ENCODE peak calls at places on chromosomes 5 and 9, in six cellular contexts. H is non-pigmented ciliary epithelial cell, D is SW480, U is cardiac muscle cell, C is tibial artery, B is GM19239. K is an unnamed sample.

GRCh38 chr5:95984287-95984938 is 22.8 kb upstream of the ELL2 start:
- DNase-seq in C (no peak), U (peak), H (no peak), B (no peak), D (no peak), K (peak)

GRCh38 chr5:150034677-150035076 is 34.1 kb downstream of the HMGXB3 start:
- DNase-seq in H (no peak), U (peak), C (no peak), B (no peak), D (no peak), K (no peak)

GRCh38 chr5:18744990-18745590 is 1110.8 kb downstream of the TAF11L14 start:
- DNase-seq in U (no peak), H (no peak), C (no peak), B (no peak), D (peak), K (peak)

GRCh38 chr5:135053989-135054388 is 20.0 kb upstream of the PITX1 start:
- DNase-seq in D (no peak), U (no peak), B (no peak), C (no peak), H (no peak), K (peak)

GRCh38 chr5:81134066-81134465 is 99.1 kb upstream of the CKMT2 start:
- DNase-seq in H (no peak), C (no peak), U (no peak), B (no peak), D (no peak), K (no peak)

GRCh38 chr5:142734904-142735190 is 35.3 kb upstream of the ARHGAP26 start:
- DNase-seq in C (no peak), B (no peak), H (no peak), U (no peak), D (no peak), K (no peak)

GRCh38 chr9:131641618-131642495 is 96.5 kb downstream of the PRRT1B start:
- DNase-seq in H (no peak), B (no peak), U (no peak), D (no peak), C (peak), K (no peak)

GRCh38 chr5:83306572-83307241 is 164.8 kb upstream of the VCAN start:
- DNase-seq in H (peak), C (peak), D (peak), B (peak), U (peak), K (no peak)

GRCh38 chr9:36049408-36049807 is 12.7 kb downstream of the RECK start:
- DNase-seq in H (no peak), C (no peak), U (no peak), D (no peak), B (no peak), K (no peak)

GRCh38 chr9:122213589-122214413 is 15.0 kb downstream of the LHX6 start:
- DNase-seq in H (no peak), U (no peak), B (peak), D (peak), C (no peak), K (peak)

GRCh38 chr9:92609142-92609500 is 60.8 kb downstream of the IPPK start:
- DNase-seq in U (peak), B (no peak), H (no peak), D (no peak), C (no peak), K (peak)

GRCh38 chr9:105355810-105356209 is 92.0 kb upstream of the FSD1L start:
- DNase-seq in C (no peak), H (no peak), U (peak), D (peak), B (no peak), K (no peak)

GRCh38 chr9:93202919-93203712 is 19.2 kb downstream of the WNK2 start:
- DNase-seq in H (no peak), D (no peak), U (no peak), B (no peak), C (no peak), K (no peak)

GRCh38 chr5:137164961-137165360 is 334.2 kb downstream of the SPOCK1 start:
- DNase-seq in B (no peak), C (no peak), D (no peak), H (no peak), U (no peak), K (no peak)

GRCh38 chr9:10612649-10613398 is at the start of gene PTPRD:
- DNase-seq in H (peak), C (no peak), D (peak), B (peak), U (peak), K (peak)

GRCh38 chr9:88661759-88662158 is 126.8 kb downstream of the NXNL2 start:
- DNase-seq in C (no peak), B (no peak), U (peak), D (no peak), H (no peak), K (no peak)

GRCh38 chr5:24226492-24226891 is 418.3 kb downstream of the CDH10 start:
- DNase-seq in B (no peak), H (peak), C (no peak), D (no peak), U (peak), K (no peak)

GRCh38 chr5:176590035-176590729 is 19.8 kb downstream of the GPRIN1 start:
- DNase-seq in D (no peak), U (no peak), H (no peak), B (no peak), C (no peak), K (peak)

GRCh38 chr5:66945389-66946349 is 250.9 kb downstream of the CD180 start:
- DNase-seq in B (peak), C (no peak), D (peak), H (no peak), U (no peak), K (peak)

GRCh38 chr5:72451771-72452505 is 55.3 kb downstream of the ZNF366 start:
- DNase-seq in C (peak), B (no peak), U (peak), H (no peak), D (no peak), K (no peak)

GRCh38 chr9:134010774-134011173 is 14.5 kb upstream of the BRD3OS start:
- DNase-seq in B (no peak), U (peak), D (no peak), H (no peak), C (no peak), K (peak)

GRCh38 chr5:38323645-38324295 is 65.4 kb downstream of the EGFLAM start:
- DNase-seq in C (no peak), U (peak), D (peak), H (peak), B (no peak), K (no peak)

GRCh38 chr9:129840024-129840423 is 4.8 kb downstream of the USP20 start:
- DNase-seq in U (no peak), D (no peak), B (no peak), H (no peak), C (no peak), K (peak)

GRCh38 chr5:97070234-97070633 is 72.2 kb downstream of the LIX1 start:
- DNase-seq in H (no peak), C (no peak), B (no peak), U (no peak), D (no peak), K (no peak)